ENCODE peak calls at places on chromosomes 11 and 22, in six cellular contexts. U, M, X, T, A and N are unnamed samples.

GRCh38 chr22:44885806-44886360 is 123.9 kb downstream of the PHF21B start:
- DNase-seq in U (peak; percentile 54), M (no peak), X (no peak), T (no peak), A (no peak), N (no peak)

GRCh38 chr11:132862918-132863317 is 669.4 kb downstream of the OPCML start:
- DNase-seq in U (no peak), M (no peak), X (no peak), T (no peak), A (no peak), N (no peak)

GRCh38 chr11:127528297-127528696 is 527.7 kb upstream of the KIRREL3 start:
- DNase-seq in U (no peak), M (no peak), X (no peak), T (no peak), A (no peak), N (no peak)

GRCh38 chr11:94129505-94130335 is 1.1 kb downstream of the PANX1 start:
- DNase-seq in U (no peak), M (peak; percentile 39), X (no peak), T (peak; percentile 42), A (peak; percentile 90), N (no peak)

GRCh38 chr11:107592256-107592655 is 1.3 kb downstream of the ELMOD1 start:
- DNase-seq in U (no peak), M (no peak), X (no peak), T (no peak), A (no peak), N (no peak)

GRCh38 chr22:48259991-48260670 is 1497.7 kb downstream of the TBC1D22A start:
- DNase-seq in U (peak; percentile 17), M (no peak), X (no peak), T (no peak), A (no peak), N (no peak)

GRCh38 chr11:77396305-77396704 is 77.6 kb downstream of the PAK1 start:
- DNase-seq in U (no peak), M (no peak), X (no peak), T (no peak), A (no peak), N (no peak)

GRCh38 chr11:19738124-19738523 is 25.5 kb downstream of the NAV2 start:
- DNase-seq in U (no peak), M (no peak), X (no peak), T (no peak), A (no peak), N (no peak)

GRCh38 chr11:8545698-8546366 is 48.2 kb downstream of the STK33 start:
- DNase-seq in U (no peak), M (no peak), X (no peak), T (no peak), A (no peak), N (no peak)

GRCh38 chr22:30425616-30426394 is at the start of gene MTFP1:
- DNase-seq in U (peak; percentile 93), M (peak; percentile 62), X (peak; percentile 44), T (peak; percentile 69), A (peak; percentile 72), N (peak; percentile 47)

GRCh38 chr11:32033067-32033466 is 57.8 kb upstream of the RCN1 start:
- DNase-seq in U (no peak), M (no peak), X (no peak), T (no peak), A (no peak), N (no peak)

GRCh38 chr11:40877256-40877655 is 582.2 kb downstream of the LRRC4C start:
- DNase-seq in U (no peak), M (no peak), X (no peak), T (no peak), A (no peak), N (no peak)

GRCh38 chr11:69703711-69704507 is at the start of gene FGF19:
- DNase-seq in U (no peak), M (no peak), X (peak; percentile 33), T (no peak), A (no peak), N (no peak)

GRCh38 chr22:42222140-42222539 is 48.3 kb downstream of the TCF20 start:
- DNase-seq in U (no peak), M (no peak), X (no peak), T (no peak), A (no peak), N (no peak)

GRCh38 chr11:114115406-114116054 is 56.0 kb downstream of the ZBTB16 start:
- DNase-seq in U (peak; percentile 81), M (no peak), X (no peak), T (no peak), A (no peak), N (no peak)

DNA sequence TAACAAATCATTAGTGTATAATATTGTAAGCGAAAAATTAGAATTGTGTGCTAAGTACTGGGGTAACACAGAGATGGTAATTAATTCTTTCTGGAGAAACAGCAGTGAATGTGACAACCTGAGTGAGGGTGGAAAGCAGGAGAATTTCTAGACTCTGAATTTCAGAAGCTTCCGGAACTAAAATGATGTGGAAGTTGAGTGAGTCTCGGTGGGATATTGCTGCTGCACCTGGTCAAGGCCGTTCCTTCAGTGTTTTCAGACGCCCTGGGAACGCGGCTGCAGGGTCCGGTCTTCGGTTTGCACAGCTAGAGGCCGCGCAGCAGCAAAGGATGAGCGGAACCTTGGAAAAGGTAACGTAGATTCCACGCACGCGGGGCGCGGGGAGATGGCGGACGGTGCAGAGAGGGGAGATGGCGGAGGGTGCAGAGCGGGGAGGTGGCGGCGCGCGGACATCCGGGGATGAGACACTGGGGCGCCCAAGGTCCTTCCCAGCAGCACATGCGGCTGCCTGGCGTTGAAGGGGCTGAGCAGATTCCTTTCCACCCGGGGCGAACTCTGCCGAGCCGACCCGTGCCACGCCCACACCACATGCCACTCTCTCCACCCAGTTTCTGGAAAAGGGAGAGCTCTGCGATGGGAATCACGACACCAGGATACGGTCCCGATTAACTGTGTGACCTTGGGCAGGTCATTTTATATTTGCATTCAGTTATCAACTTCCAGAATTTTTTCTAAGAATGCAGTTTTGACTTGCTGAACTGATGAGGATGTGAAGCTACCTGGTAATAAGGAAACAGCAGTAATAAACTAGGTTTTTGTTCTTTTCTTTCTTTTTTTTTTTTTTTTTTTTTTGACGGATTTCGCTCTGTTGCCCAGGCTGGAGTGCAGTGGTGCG is at the start of gene MRPL48:
- DNase-seq in U (peak; percentile 97), M (peak; percentile 90), X (peak; percentile 98), T (peak; percentile 86), A (peak; percentile 93), N (peak; percentile 87)
- TF ChIP-seq POLR2A in U (no peak), M (no peak), X (peak; percentile 73), T (peak; percentile 33), A (peak; percentile 72), N (peak; percentile 22)

GRCh38 chr11:2647953-2648352 is 51.8 kb downstream of the KCNQ1OT1 start:
- DNase-seq in U (no peak), M (no peak), X (no peak), T (no peak), A (no peak), N (no peak)

GRCh38 chr11:2643746-2644145 is 56.0 kb downstream of the KCNQ1OT1 start:
- DNase-seq in U (no peak), M (no peak), X (no peak), T (no peak), A (no peak), N (no peak)

GRCh38 chr11:2644844-2645778 is 54.7 kb downstream of the KCNQ1OT1 start:
- DNase-seq in U (no peak), M (no peak), X (no peak), T (no peak), A (no peak), N (no peak)

GRCh38 chr11:2647167-2647566 is 52.6 kb downstream of the KCNQ1OT1 start:
- DNase-seq in U (no peak), M (no peak), X (no peak), T (no peak), A (no peak), N (no peak)

DNA sequence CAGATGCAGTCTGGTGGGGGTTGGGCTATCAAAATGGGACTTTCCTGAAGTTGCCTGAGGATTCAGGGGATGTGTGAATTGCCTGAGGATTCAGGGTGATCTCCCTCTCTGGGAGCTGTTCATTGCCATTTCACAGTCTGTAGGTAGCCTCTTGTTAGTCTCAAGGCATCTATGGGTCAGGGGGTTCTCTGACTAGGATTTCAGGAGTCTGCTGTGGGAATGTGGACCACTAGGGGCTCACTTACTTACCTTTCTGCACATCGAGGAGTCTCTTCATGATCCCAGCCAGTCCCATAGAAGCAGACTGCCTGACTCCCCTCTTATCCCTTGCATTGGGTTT is 54.0 kb downstream of the KCNQ1OT1 start:
- DNase-seq in U (no peak), M (no peak), X (no peak), T (no peak), A (no peak), N (no peak)
- TF ChIP-seq CTCF in U (no peak), M (no peak), X (no peak), T (no peak), A (no peak), N (no peak)

GRCh38 chr11:128734439-128735224 is 40.8 kb downstream of the FLI1 start:
- DNase-seq in U (peak; percentile 29), M (no peak), X (no peak), T (no peak), A (peak; percentile 71), N (no peak)

GRCh38 chr11:128732471-128733277 is 38.8 kb downstream of the FLI1 start:
- DNase-seq in U (peak; percentile 20), M (no peak), X (no peak), T (no peak), A (no peak), N (no peak)

GRCh38 chr11:128731041-128731663 is 37.3 kb downstream of the FLI1 start:
- DNase-seq in U (peak; percentile 69), M (no peak), X (no peak), T (no peak), A (peak; percentile 37), N (no peak)

GRCh38 chr11:128735935-128736610 is 42.2 kb downstream of the FLI1 start:
- DNase-seq in U (no peak), M (no peak), X (no peak), T (no peak), A (no peak), N (no peak)

GRCh38 chr11:128733440-128734115 is 39.7 kb downstream of the FLI1 start:
- DNase-seq in U (peak; percentile 73), M (peak; percentile 66), X (no peak), T (no peak), A (peak; percentile 46), N (no peak)
- H3K4me3 ChIP-seq in U (no peak overlapping the region), M (no peak overlapping the region), X (no peak overlapping the region), T (no peak overlapping the region), A (no peak overlapping the region), N (no peak overlapping the region)

GRCh38 chr22:36546092-36546804 is 17.3 kb upstream of the EIF3D start:
- DNase-seq in U (no peak), M (peak; percentile 62), X (peak; percentile 67), T (no peak), A (peak; percentile 25), N (no peak)

GRCh38 chr22:36544107-36544620 is 15.2 kb upstream of the EIF3D start:
- DNase-seq in U (no peak), M (peak; percentile 74), X (no peak), T (no peak), A (no peak), N (no peak)

GRCh38 chr22:36548606-36549005 is 19.6 kb upstream of the EIF3D start:
- DNase-seq in U (no peak), M (no peak), X (no peak), T (no peak), A (no peak), N (no peak)

GRCh38 chr22:36549033-36549432 is 20.1 kb upstream of the EIF3D start:
- DNase-seq in U (no peak), M (no peak), X (no peak), T (no peak), A (no peak), N (no peak)

DNA sequence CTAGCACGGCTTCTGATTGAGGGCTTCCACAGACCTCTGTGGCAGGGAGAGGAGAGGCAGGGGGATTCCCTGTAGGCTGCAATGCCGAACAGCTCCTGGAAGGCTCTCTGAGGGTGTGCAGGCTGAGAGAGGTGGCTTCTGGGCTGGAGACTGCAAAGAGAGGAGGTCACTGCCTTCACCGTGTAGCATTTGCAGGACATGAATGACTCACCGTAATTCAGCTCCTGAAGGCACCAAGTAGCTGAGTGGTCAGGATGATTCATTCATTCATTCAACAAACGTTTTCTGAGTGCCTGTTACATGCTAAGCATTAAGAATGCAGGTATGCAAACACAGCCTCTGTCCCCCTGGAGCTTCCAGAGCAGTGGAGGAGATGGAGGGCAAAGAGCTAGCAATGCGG is 18.0 kb upstream of the EIF3D start:
- DNase-seq in U (no peak), M (peak; percentile 92), X (peak; percentile 71), T (no peak), A (no peak), N (no peak)
- TF ChIP-seq POLR2A in U (no peak), M (no peak), X (no peak), T (no peak), A (no peak), N (no peak)